ENCODE peak calls at places on chromosomes 2 and 18, in six cellular contexts. One of them, this sample, is unnamed.

GRCh38 chr2:149224458-149224857 is 105.9 kb upstream of the LYPD6 start:
- DNase-seq in tibial nerve: no peak
- DNase-seq in IMR-90: no peak
- DNase-seq in left lung: no peak
- DNase-seq in ovary: no peak
- DNase-seq in colonic mucosa: no peak
- DNase-seq in this sample: no peak

GRCh38 chr18:48028081-48028480 is 97.6 kb upstream of the SMAD2 start:
- DNase-seq in tibial nerve: no peak
- DNase-seq in IMR-90: no peak
- DNase-seq in left lung: peak
- DNase-seq in ovary: no peak
- DNase-seq in colonic mucosa: no peak
- DNase-seq in this sample: no peak

GRCh38 chr2:207097278-207097677 is 68.5 kb downstream of the KLF7 start:
- DNase-seq in tibial nerve: no peak
- DNase-seq in IMR-90: no peak
- DNase-seq in left lung: no peak
- DNase-seq in ovary: no peak
- DNase-seq in colonic mucosa: no peak
- DNase-seq in this sample: no peak

GRCh38 chr2:179275280-179276013 is 10.8 kb upstream of the SESTD1 start:
- DNase-seq in tibial nerve: no peak
- DNase-seq in IMR-90: peak
- DNase-seq in left lung: no peak
- DNase-seq in ovary: no peak
- DNase-seq in colonic mucosa: no peak
- DNase-seq in this sample: no peak

GRCh38 chr2:64622443-64623231 is 31.1 kb downstream of the SERTAD2 start:
- DNase-seq in tibial nerve: no peak
- DNase-seq in IMR-90: no peak
- DNase-seq in left lung: no peak
- DNase-seq in ovary: peak
- DNase-seq in colonic mucosa: no peak
- DNase-seq in this sample: no peak

GRCh38 chr2:28134262-28134812 is 243.8 kb downstream of the BABAM2 start:
- DNase-seq in tibial nerve: no peak
- DNase-seq in IMR-90: no peak
- DNase-seq in left lung: peak
- DNase-seq in ovary: peak
- DNase-seq in colonic mucosa: peak
- DNase-seq in this sample: no peak

GRCh38 chr2:15980605-15981098 is 40.3 kb downstream of the MYCN start:
- DNase-seq in tibial nerve: no peak
- DNase-seq in IMR-90: no peak
- DNase-seq in left lung: no peak
- DNase-seq in ovary: no peak
- DNase-seq in colonic mucosa: no peak
- DNase-seq in this sample: no peak

GRCh38 chr2:221895366-221896121 is 323.4 kb upstream of the EPHA4 start:
- DNase-seq in tibial nerve: no peak
- DNase-seq in IMR-90: peak
- DNase-seq in left lung: peak
- DNase-seq in ovary: peak
- DNase-seq in colonic mucosa: no peak
- DNase-seq in this sample: no peak

GRCh38 chr2:159131882-159132281 is 154.6 kb downstream of the WDSUB1 start:
- DNase-seq in tibial nerve: no peak
- DNase-seq in IMR-90: peak
- DNase-seq in left lung: no peak
- DNase-seq in ovary: no peak
- DNase-seq in colonic mucosa: no peak
- DNase-seq in this sample: no peak

GRCh38 chr2:119523959-119524694 is at the start of gene SCTR:
- DNase-seq in tibial nerve: no peak
- DNase-seq in IMR-90: no peak
- DNase-seq in left lung: no peak
- DNase-seq in ovary: no peak
- DNase-seq in colonic mucosa: no peak
- DNase-seq in this sample: no peak

GRCh38 chr2:160367887-160368286 is 125.7 kb downstream of the RBMS1 start:
- DNase-seq in tibial nerve: no peak
- DNase-seq in IMR-90: peak
- DNase-seq in left lung: no peak
- DNase-seq in ovary: no peak
- DNase-seq in colonic mucosa: no peak
- DNase-seq in this sample: peak

GRCh38 chr2:36915627-36916026 is 50.7 kb downstream of the STRN start:
- DNase-seq in tibial nerve: no peak
- DNase-seq in IMR-90: no peak
- DNase-seq in left lung: no peak
- DNase-seq in ovary: no peak
- DNase-seq in colonic mucosa: no peak
- DNase-seq in this sample: no peak

GRCh38 chr2:20071397-20072383 is 20.3 kb upstream of the LAPTM4A start:
- DNase-seq in tibial nerve: no peak
- DNase-seq in IMR-90: peak
- DNase-seq in left lung: no peak
- DNase-seq in ovary: peak
- DNase-seq in colonic mucosa: no peak
- DNase-seq in this sample: no peak

GRCh38 chr18:61891874-61892273 is 933 bp downstream of the RNF152 start:
- DNase-seq in tibial nerve: no peak
- DNase-seq in IMR-90: no peak
- DNase-seq in left lung: no peak
- DNase-seq in ovary: no peak
- DNase-seq in colonic mucosa: no peak
- DNase-seq in this sample: no peak

GRCh38 chr18:79948719-79949411 is 2.6 kb downstream of the SLC66A2 start:
- DNase-seq in tibial nerve: no peak
- DNase-seq in IMR-90: no peak
- DNase-seq in left lung: peak
- DNase-seq in ovary: peak
- DNase-seq in colonic mucosa: peak
- DNase-seq in this sample: peak

GRCh38 chr2:65032016-65032975 is 23.9 kb upstream of the CEP68 start:
- DNase-seq in tibial nerve: no peak
- DNase-seq in IMR-90: no peak
- DNase-seq in left lung: no peak
- DNase-seq in ovary: no peak
- DNase-seq in colonic mucosa: peak
- DNase-seq in this sample: no peak

GRCh38 chr2:168355779-168356178 is 100.3 kb upstream of the CERS6 start:
- DNase-seq in tibial nerve: no peak
- DNase-seq in IMR-90: no peak
- DNase-seq in left lung: no peak
- DNase-seq in ovary: no peak
- DNase-seq in colonic mucosa: no peak
- DNase-seq in this sample: no peak

GRCh38 chr2:185335879-185336278 is 402.7 kb upstream of the FSIP2 start:
- DNase-seq in tibial nerve: no peak
- DNase-seq in IMR-90: no peak
- DNase-seq in left lung: no peak
- DNase-seq in ovary: no peak
- DNase-seq in colonic mucosa: no peak
- DNase-seq in this sample: no peak

GRCh38 chr2:222296911-222297599 is 1.7 kb downstream of the PAX3 start:
- DNase-seq in tibial nerve: no peak
- DNase-seq in IMR-90: no peak
- DNase-seq in left lung: no peak
- DNase-seq in ovary: no peak
- DNase-seq in colonic mucosa: no peak
- DNase-seq in this sample: peak

GRCh38 chr2:150495993-150496627 is 8.6 kb upstream of the RND3 start:
- DNase-seq in tibial nerve: no peak
- DNase-seq in IMR-90: peak
- DNase-seq in left lung: no peak
- DNase-seq in ovary: no peak
- DNase-seq in colonic mucosa: no peak
- DNase-seq in this sample: no peak

GRCh38 chr2:145339646-145340045 is 819.7 kb upstream of the ZEB2 start:
- DNase-seq in tibial nerve: no peak
- DNase-seq in IMR-90: no peak
- DNase-seq in left lung: no peak
- DNase-seq in ovary: no peak
- DNase-seq in colonic mucosa: no peak
- DNase-seq in this sample: no peak

GRCh38 chr2:212249451-212249850 is 289.2 kb downstream of the ERBB4 start:
- DNase-seq in tibial nerve: no peak
- DNase-seq in IMR-90: peak
- DNase-seq in left lung: no peak
- DNase-seq in ovary: no peak
- DNase-seq in colonic mucosa: no peak
- DNase-seq in this sample: no peak

GRCh38 chr2:8009010-8009597 is 672.8 kb upstream of the ID2 start:
- DNase-seq in tibial nerve: no peak
- DNase-seq in IMR-90: peak
- DNase-seq in left lung: no peak
- DNase-seq in ovary: no peak
- DNase-seq in colonic mucosa: no peak
- DNase-seq in this sample: no peak

GRCh38 chr2:238027591-238028415 is 33.0 kb upstream of the SCLY start:
- DNase-seq in tibial nerve: no peak
- DNase-seq in IMR-90: no peak
- DNase-seq in left lung: no peak
- DNase-seq in ovary: no peak
- DNase-seq in colonic mucosa: no peak
- DNase-seq in this sample: no peak

GRCh38 chr18:75253784-75254183 is 43.2 kb downstream of the TSHZ1 start:
- DNase-seq in tibial nerve: no peak
- DNase-seq in IMR-90: peak
- DNase-seq in left lung: no peak
- DNase-seq in ovary: no peak
- DNase-seq in colonic mucosa: no peak
- DNase-seq in this sample: no peak

GRCh38 chr2:233754872-233755611 is 5.0 kb upstream of the UGT1A1 start:
- DNase-seq in tibial nerve: no peak
- DNase-seq in IMR-90: no peak
- DNase-seq in left lung: no peak
- DNase-seq in ovary: no peak
- DNase-seq in colonic mucosa: no peak
- DNase-seq in this sample: no peak
- H3K27ac ChIP-seq in tibial nerve: no peak
- H3K27ac ChIP-seq in IMR-90: no peak
- H3K27ac ChIP-seq in left lung: no peak
- H3K27ac ChIP-seq in ovary: no peak
- H3K27ac ChIP-seq in colonic mucosa: no peak
- H3K27ac ChIP-seq in this sample: no peak

GRCh38 chr2:121470917-121471316 is 59.8 kb upstream of the RNU4ATAC start:
- DNase-seq in tibial nerve: no peak
- DNase-seq in IMR-90: no peak
- DNase-seq in left lung: no peak
- DNase-seq in ovary: no peak
- DNase-seq in colonic mucosa: no peak
- DNase-seq in this sample: no peak

GRCh38 chr2:121471571-121472464 is 58.9 kb upstream of the RNU4ATAC start:
- DNase-seq in tibial nerve: no peak
- DNase-seq in IMR-90: peak
- DNase-seq in left lung: no peak
- DNase-seq in ovary: no peak
- DNase-seq in colonic mucosa: no peak
- DNase-seq in this sample: no peak

GRCh38 chr2:121468936-121469335 is 61.7 kb upstream of the RNU4ATAC start:
- DNase-seq in tibial nerve: no peak
- DNase-seq in IMR-90: no peak
- DNase-seq in left lung: no peak
- DNase-seq in ovary: no peak
- DNase-seq in colonic mucosa: no peak
- DNase-seq in this sample: no peak

GRCh38 chr2:121472465-121472993 is 58.2 kb upstream of the RNU4ATAC start:
- DNase-seq in tibial nerve: no peak
- DNase-seq in IMR-90: no peak
- DNase-seq in left lung: no peak
- DNase-seq in ovary: no peak
- DNase-seq in colonic mucosa: no peak
- DNase-seq in this sample: no peak

DNA sequence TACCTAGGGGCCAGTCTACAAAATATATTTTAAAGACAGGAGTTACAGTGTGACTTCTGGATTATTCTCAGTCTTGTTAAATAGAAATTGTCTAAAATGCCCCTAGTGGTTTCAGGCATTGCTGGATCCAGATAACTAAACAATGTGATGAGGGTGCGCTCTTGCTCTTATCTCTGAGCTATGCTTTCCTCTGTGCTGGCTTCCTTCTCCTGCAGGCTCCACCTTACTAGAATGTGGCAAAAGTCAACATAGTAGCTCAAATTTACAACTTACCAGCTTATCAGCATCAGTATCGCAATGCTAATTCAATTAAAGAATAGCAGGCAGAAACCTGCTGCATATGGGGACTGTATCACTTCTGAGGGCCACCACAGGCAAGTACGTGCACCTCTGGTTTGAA is 61.3 kb upstream of the RNU4ATAC start:
- DNase-seq in tibial nerve: no peak
- DNase-seq in IMR-90: no peak
- DNase-seq in left lung: no peak
- DNase-seq in ovary: no peak
- DNase-seq in colonic mucosa: no peak
- DNase-seq in this sample: no peak
- TF ChIP-seq CTCF in tibial nerve: no peak
- TF ChIP-seq CTCF in IMR-90: no peak
- TF ChIP-seq CTCF in left lung: no peak
- TF ChIP-seq CTCF in ovary: no peak
- TF ChIP-seq CTCF in colonic mucosa: no peak
- TF ChIP-seq CTCF in this sample: no peak

GRCh38 chr2:219455635-219456034 is 21.0 kb downstream of the SPEG start:
- DNase-seq in tibial nerve: no peak
- DNase-seq in IMR-90: no peak
- DNase-seq in left lung: no peak
- DNase-seq in ovary: no peak
- DNase-seq in colonic mucosa: no peak
- DNase-seq in this sample: peak
- H3K27ac ChIP-seq in tibial nerve: no peak
- H3K27ac ChIP-seq in IMR-90: no peak
- H3K27ac ChIP-seq in left lung: no peak
- H3K27ac ChIP-seq in ovary: no peak
- H3K27ac ChIP-seq in colonic mucosa: no peak
- H3K27ac ChIP-seq in this sample: peak

DNA sequence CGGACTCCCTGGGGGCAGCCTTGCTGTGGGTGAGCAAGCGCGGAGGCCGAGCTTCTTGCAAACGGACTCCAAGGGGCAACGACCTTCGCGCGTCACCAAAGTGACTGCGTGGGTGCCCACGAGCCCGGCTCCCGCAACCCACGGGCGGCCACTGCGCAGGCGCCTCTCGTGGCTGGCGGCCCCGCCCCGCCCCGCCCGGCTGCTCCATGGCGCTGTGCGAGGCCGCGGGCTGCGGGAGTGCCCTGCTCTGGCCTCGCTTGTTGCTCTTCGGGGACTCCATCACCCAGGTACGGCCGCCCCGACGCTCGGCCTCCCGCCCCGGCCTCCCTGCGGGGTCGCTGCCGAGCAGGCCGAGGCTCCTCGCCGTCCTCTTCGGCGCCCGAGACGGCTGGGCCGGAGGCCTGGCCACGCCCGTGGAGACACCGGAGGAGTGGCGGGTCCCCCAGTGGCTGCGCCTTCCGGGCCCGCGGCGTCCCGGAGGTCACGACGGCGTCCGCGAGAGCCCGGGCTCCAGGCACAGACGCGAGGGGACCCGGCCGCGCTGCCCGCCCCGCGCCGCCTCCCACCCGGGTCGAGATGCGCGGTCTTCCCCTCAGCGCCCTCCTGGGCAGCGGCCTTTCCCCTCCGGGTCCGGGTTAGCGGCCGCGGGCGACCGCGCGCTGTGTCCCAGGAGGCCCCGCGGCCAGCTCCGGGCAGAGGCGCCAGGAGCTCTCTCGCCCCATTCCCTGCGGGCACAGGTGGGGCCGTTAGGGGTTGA is at the start of gene IAH1:
- DNase-seq in tibial nerve: peak
- DNase-seq in IMR-90: no peak
- DNase-seq in left lung: peak
- DNase-seq in ovary: peak
- DNase-seq in colonic mucosa: peak
- DNase-seq in this sample: peak
- TF ChIP-seq CTCF in tibial nerve: no peak
- TF ChIP-seq CTCF in IMR-90: no peak
- TF ChIP-seq CTCF in left lung: no peak
- TF ChIP-seq CTCF in ovary: no peak
- TF ChIP-seq CTCF in colonic mucosa: no peak
- TF ChIP-seq CTCF in this sample: no peak